ENCODE peak calls at places on chromosomes 11 and 22, in seven cellular contexts. U is uterus, N is neural progenitor cell, M is progenitor cell of endocrine pancreas, B is fibroblast of the aortic adventitia, Y is coronary artery, I is choroid plexus epithelial cell. V is an unnamed sample.
A peak's percentile ranks its signal among the peaks of the same experiment; 100 is the strongest.

GRCh38 chr11:70029115-70029830 is 48.8 kb upstream of the ANO1 start:
- DNase-seq in U (no peak), N (no peak), M (no peak), B (no peak), Y (peak; percentile 68), I (no peak), V (peak; percentile 74)

GRCh38 chr11:104332110-104332509 is 168.2 kb upstream of the PDGFD start:
- DNase-seq in U (no peak), N (peak; percentile 74), M (no peak), B (no peak), Y (no peak), I (peak; percentile 35), V (no peak)

GRCh38 chr22:36443198-36443770 is 38.2 kb downstream of the TXN2 start:
- DNase-seq in U (no peak), N (no peak), M (no peak), B (no peak), Y (no peak), I (peak; percentile 43), V (no peak)

GRCh38 chr11:31822604-31823371 is 11.7 kb upstream of the PAX6 start:
- DNase-seq in U (no peak), N (peak; percentile 27), M (no peak), B (no peak), Y (no peak), I (no peak), V (no peak)

GRCh38 chr22:46000081-46001027 is 23.4 kb upstream of the WNT7B start:
- DNase-seq in U (no peak), N (no peak), M (no peak), B (no peak), Y (no peak), I (no peak), V (no peak)

GRCh38 chr22:18012528-18012927 is 11.8 kb downstream of the MICAL3 start:
- DNase-seq in U (no peak), N (no peak), M (no peak), B (no peak), Y (no peak), I (peak; percentile 69), V (no peak)

GRCh38 chr11:91209751-91210150 is 986.9 kb upstream of the CHORDC1 start:
- DNase-seq in U (no peak), N (no peak), M (no peak), B (peak; percentile 51), Y (no peak), I (peak; percentile 35), V (no peak)

GRCh38 chr11:124762624-124763155 is 600 bp upstream of the ESAM start:
- DNase-seq in U (no peak), N (peak; percentile 67), M (no peak), B (no peak), Y (no peak), I (no peak), V (no peak)

GRCh38 chr11:89293966-89294679 is 116.4 kb downstream of the TYR start:
- DNase-seq in U (no peak), N (peak; percentile 72), M (peak; percentile 10), B (peak; percentile 11), Y (no peak), I (peak; percentile 58), V (no peak)

GRCh38 chr11:110525883-110526282 is 96.1 kb downstream of the FDX1 start:
- DNase-seq in U (peak; percentile 63), N (no peak), M (no peak), B (peak; percentile 84), Y (no peak), I (peak; percentile 80), V (no peak)

GRCh38 chr22:20814221-20814808 is 40.4 kb downstream of the SERPIND1 start:
- DNase-seq in U (no peak), N (no peak), M (no peak), B (no peak), Y (no peak), I (no peak), V (no peak)

GRCh38 chr11:118813551-118813950 is 22.6 kb upstream of the DDX6 start:
- DNase-seq in U (no peak), N (no peak), M (no peak), B (no peak), Y (no peak), I (no peak), V (no peak)

GRCh38 chr11:44506375-44507016 is 59.0 kb upstream of the CD82 start:
- DNase-seq in U (no peak), N (no peak), M (no peak), B (no peak), Y (no peak), I (no peak), V (no peak)

GRCh38 chr11:126804363-126804762 is 196.2 kb downstream of the KIRREL3 start:
- DNase-seq in U (no peak), N (no peak), M (no peak), B (no peak), Y (no peak), I (no peak), V (no peak)

GRCh38 chr11:95923441-95923729 is 522 bp downstream of the MTMR2 start:
- DNase-seq in U (no peak), N (no peak), M (no peak), B (no peak), Y (no peak), I (no peak), V (no peak)

GRCh38 chr22:28799834-28800307 is 498 bp downstream of the XBP1 start:
- DNase-seq in U (peak; percentile 70), N (peak; percentile 76), M (peak; percentile 11), B (peak; percentile 66), Y (peak; percentile 83), I (peak; percentile 68), V (peak; percentile 92)

GRCh38 chr11:57763568-57763967 is 2.0 kb downstream of the CTNND1 start:
- DNase-seq in U (no peak), N (peak; percentile 55), M (no peak), B (peak; percentile 47), Y (no peak), I (peak; percentile 58), V (no peak)

GRCh38 chr11:38446336-38446735 is 1848.3 kb upstream of the RAG2 start:
- DNase-seq in U (no peak), N (no peak), M (no peak), B (no peak), Y (no peak), I (no peak), V (no peak)

GRCh38 chr22:34390400-34390799 is 470.1 kb upstream of the LARGE1 start:
- DNase-seq in U (no peak), N (peak; percentile 6), M (no peak), B (no peak), Y (no peak), I (no peak), V (no peak)
- TF ChIP-seq CTCF in U (no peak), N (peak; percentile 24), M (no peak), B (no peak), Y (no peak), I (no peak), V (no peak)

GRCh38 chr11:35487532-35488078 is 37.8 kb downstream of the PAMR1 start:
- DNase-seq in U (peak; percentile 48), N (peak; percentile 83), M (peak; percentile 23), B (peak; percentile 82), Y (no peak), I (peak; percentile 82), V (no peak)

GRCh38 chr11:35486934-35487333 is 38.5 kb downstream of the PAMR1 start:
- DNase-seq in U (no peak), N (no peak), M (no peak), B (no peak), Y (no peak), I (no peak), V (no peak)

GRCh38 chr11:35488117-35488516 is 37.3 kb downstream of the PAMR1 start:
- DNase-seq in U (no peak), N (no peak), M (no peak), B (peak; percentile 66), Y (no peak), I (peak; percentile 61), V (no peak)

GRCh38 chr11:35485656-35486318 is 39.6 kb downstream of the PAMR1 start:
- DNase-seq in U (peak; percentile 77), N (peak; percentile 88), M (peak; percentile 74), B (peak; percentile 78), Y (peak; percentile 77), I (peak; percentile 80), V (peak; percentile 93)

DNA sequence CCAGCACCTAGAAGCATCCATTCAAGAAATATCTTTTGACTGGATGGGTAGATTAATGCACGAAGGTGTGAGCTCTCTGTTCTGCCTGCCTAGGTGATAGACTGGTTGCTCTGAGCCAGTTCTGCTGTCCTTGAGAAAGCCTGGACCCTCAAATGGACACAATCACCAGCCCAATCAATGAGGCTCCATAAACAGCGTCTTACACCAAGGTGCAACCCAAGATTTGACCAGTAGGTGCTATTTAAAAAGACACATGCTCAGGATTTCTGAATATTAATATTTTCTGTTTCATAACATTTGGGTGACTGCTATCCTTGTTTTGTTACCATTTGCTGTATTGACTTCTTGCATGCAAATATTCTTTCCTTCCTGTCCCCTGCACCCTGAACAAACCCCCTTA is 39.0 kb downstream of the PAMR1 start:
- DNase-seq in U (no peak), N (no peak), M (no peak), B (no peak), Y (no peak), I (no peak), V (no peak)
- TF ChIP-seq CTCF in U (no peak), N (no peak), M (no peak), B (peak; percentile 17), Y (no peak), I (peak; percentile 30), V (no peak)

DNA sequence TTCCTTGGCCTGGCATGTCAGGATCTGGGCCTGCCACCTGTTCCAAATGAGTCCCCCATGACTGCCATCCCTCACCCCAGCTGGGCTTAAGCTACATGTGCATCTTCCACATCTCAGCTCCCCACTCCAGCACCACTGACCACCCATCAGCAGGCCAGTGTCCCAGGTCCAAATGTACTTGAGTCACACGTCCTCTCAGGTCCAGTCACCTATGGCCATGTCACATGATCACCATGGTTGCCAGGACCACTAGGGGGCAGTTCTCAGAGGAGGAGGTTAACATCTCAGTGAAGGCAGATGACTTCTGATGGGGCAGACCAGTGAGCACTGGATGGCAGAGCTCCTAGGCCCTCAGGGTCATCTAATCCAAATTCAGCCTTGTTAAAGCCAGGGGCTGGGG is 41.9 kb upstream of the WNT11 start:
- DNase-seq in U (no peak), N (peak; percentile 49), M (no peak), B (no peak), Y (no peak), I (no peak), V (no peak)
- TF ChIP-seq CTCF in U (no peak), N (peak; percentile 49), M (peak; percentile 31), B (peak; percentile 29), Y (no peak), I (peak; percentile 38), V (peak; percentile 25)

DNA sequence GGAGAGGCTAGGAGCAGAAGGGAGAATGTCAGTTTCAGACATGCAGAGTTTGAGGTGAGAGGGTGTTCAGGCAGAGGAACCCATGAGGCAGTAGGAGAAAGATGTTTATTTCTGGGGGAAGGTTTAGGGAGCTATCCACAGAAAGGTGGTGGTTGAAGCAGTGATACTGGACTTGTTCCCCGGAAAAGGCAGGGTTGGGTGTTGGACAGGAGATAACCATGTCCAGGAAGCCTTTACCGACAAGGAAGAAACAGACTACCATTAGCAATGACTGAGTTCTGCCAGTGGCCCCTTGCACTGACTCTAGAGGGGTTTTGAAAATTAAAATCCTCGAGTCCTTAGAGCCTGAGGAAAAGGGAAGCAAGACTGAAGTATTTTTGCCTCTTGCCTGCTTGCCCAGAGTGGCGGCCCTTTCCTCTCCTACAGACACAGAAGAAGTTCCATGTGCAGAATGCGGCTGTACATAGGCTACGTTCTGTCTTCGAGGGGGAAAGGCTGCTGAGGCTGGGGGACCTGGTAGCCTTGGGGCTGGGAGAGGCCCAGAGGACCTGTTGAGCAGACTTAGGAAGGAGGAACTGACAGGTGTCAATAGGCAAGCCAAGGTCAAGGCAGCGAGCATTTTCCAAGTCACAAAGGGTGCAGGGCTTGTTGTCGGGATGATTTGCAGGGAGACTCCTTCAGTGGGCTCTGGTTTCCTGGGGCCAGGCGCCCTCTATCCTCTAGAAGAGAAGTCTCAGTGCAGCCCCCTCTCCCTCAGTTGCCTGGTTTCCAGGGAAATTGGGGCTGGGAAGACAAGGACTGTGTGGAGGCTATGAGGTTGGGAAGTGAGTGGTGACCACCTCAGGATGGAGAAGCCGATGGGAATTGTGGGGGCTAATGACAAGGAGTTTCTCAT is 146.7 kb downstream of the LDLRAD3 start:
- DNase-seq in U (no peak), N (no peak), M (no peak), B (no peak), Y (no peak), I (no peak), V (no peak)
- TF ChIP-seq CTCF in U (no peak), N (peak; percentile 33), M (no peak), B (no peak), Y (no peak), I (peak; percentile 13), V (no peak)